ENCODE peak calls at places on chromosomes 16 and 17, in six cellular contexts. One of them, this sample, is unnamed.

GRCh38 chr17:77834170-77835115 is 124.1 kb upstream of the TNRC6C start:
- DNase-seq in H1: no peak
- DNase-seq in K562: peak
- DNase-seq in HepG2: peak
- DNase-seq in GM12892: peak
- DNase-seq in GM12878: peak
- DNase-seq in this sample: peak

GRCh38 chr16:50627419-50627818 is 53.7 kb downstream of the SNX20 start:
- DNase-seq in K562: no peak
- DNase-seq in GM12878: no peak
- DNase-seq in GM12892: no peak
- DNase-seq in HepG2: no peak
- DNase-seq in H1: peak
- DNase-seq in this sample: peak

GRCh38 chr17:78974635-78975591 is 4.8 kb downstream of the LGALS3BP start:
- DNase-seq in H1: no peak
- DNase-seq in HepG2: no peak
- DNase-seq in GM12892: no peak
- DNase-seq in K562: no peak
- DNase-seq in GM12878: no peak
- DNase-seq in this sample: no peak

GRCh38 chr16:66150691-66151090 is 215.8 kb upstream of the CDH5 start:
- DNase-seq in K562: no peak
- DNase-seq in HepG2: no peak
- DNase-seq in GM12878: no peak
- DNase-seq in GM12892: no peak
- DNase-seq in H1: no peak
- DNase-seq in this sample: no peak

GRCh38 chr17:61448042-61448441 is 4.2 kb upstream of the TBX4 start:
- DNase-seq in HepG2: no peak
- DNase-seq in K562: no peak
- DNase-seq in H1: no peak
- DNase-seq in GM12878: no peak
- DNase-seq in GM12892: no peak
- DNase-seq in this sample: no peak

GRCh38 chr17:28663723-28664122 is 1.7 kb downstream of the SUPT6H start:
- DNase-seq in H1: no peak
- DNase-seq in GM12892: no peak
- DNase-seq in HepG2: no peak
- DNase-seq in GM12878: no peak
- DNase-seq in K562: no peak
- DNase-seq in this sample: no peak

GRCh38 chr16:29702307-29702706 is 23.3 kb downstream of the QPRT start:
- DNase-seq in K562: no peak
- DNase-seq in GM12878: peak
- DNase-seq in H1: no peak
- DNase-seq in GM12892: no peak
- DNase-seq in HepG2: no peak
- DNase-seq in this sample: no peak

GRCh38 chr17:73694491-73694890 is 50.2 kb upstream of the SDK2 start:
- DNase-seq in K562: no peak
- DNase-seq in GM12878: no peak
- DNase-seq in HepG2: no peak
- DNase-seq in H1: no peak
- DNase-seq in GM12892: no peak
- DNase-seq in this sample: no peak

GRCh38 chr16:90020838-90021382 is 1.7 kb upstream of the DBNDD1 start:
- DNase-seq in GM12892: no peak
- DNase-seq in H1: no peak
- DNase-seq in HepG2: peak
- DNase-seq in K562: no peak
- DNase-seq in GM12878: no peak
- DNase-seq in this sample: no peak

GRCh38 chr16:66858740-66859396 is 14.7 kb downstream of the CA7 start:
- DNase-seq in H1: no peak
- DNase-seq in K562: no peak
- DNase-seq in GM12892: no peak
- DNase-seq in GM12878: no peak
- DNase-seq in HepG2: no peak
- DNase-seq in this sample: no peak

GRCh38 chr17:75672011-75672410 is 4.9 kb downstream of the SAP30BP start:
- DNase-seq in HepG2: no peak
- DNase-seq in GM12878: no peak
- DNase-seq in H1: no peak
- DNase-seq in K562: no peak
- DNase-seq in GM12892: no peak
- DNase-seq in this sample: no peak
- TF ChIP-seq TAF1 in HepG2: no peak
- TF ChIP-seq TAF1 in GM12878: no peak
- TF ChIP-seq TAF1 in H1: no peak
- TF ChIP-seq TAF1 in K562: no peak
- TF ChIP-seq TAF1 in GM12892: no peak
- TF ChIP-seq TAF1 in this sample: no peak

DNA sequence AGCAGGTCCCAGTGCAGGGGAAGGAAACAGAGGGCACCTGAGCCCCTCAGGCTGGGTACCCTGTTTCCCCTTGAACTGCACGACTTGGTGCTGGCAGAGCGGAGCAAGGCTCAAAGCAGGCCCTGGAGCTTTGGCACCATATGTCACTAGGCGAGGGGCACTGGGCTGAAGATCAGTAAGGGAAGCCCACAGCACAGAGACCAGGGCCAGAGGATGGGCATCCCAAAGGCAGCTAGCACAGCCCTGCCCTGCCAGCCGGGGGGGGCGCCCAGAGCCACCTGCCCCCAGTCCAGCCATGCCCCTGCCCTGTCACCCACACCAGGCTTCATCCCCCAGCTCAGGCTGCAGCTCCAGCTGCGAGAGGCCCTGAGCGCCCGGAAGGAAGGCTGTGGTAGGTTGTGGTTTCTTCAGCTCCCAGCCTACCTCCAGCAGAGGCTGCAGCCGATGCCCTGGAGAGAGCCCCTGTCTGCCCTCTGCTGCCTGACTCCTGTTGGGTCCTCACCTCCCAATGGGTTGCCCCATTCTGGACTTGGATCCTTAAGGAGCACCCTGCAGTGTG is 10.9 kb downstream of the NHERF1 start:
- DNase-seq in GM12892: peak
- DNase-seq in GM12878: no peak
- DNase-seq in H1: no peak
- DNase-seq in HepG2: no peak
- DNase-seq in K562: no peak
- DNase-seq in this sample: peak
- TF ChIP-seq POLR2A in GM12892: no peak
- TF ChIP-seq POLR2A in GM12878: no peak
- TF ChIP-seq POLR2A in H1: no peak
- TF ChIP-seq POLR2A in HepG2: no peak
- TF ChIP-seq POLR2A in K562: no peak
- TF ChIP-seq POLR2A in this sample: no peak

DNA sequence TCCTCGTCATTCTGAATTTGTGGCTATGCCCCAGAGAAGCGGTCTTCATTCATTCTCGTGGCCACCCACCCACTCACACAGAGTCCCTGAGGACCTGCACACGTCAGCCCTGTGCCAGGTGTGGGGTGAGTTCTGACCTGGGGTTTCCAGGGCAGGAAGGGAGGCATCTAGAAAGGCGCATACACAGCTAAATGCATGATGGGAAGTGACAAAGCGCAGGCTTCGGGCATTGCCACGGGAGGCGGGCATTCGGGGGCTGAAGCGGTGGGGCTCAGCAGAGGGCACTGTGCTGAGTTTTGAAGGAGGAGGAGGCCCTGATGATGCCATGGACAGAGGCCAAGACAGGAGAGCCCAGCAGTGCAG is 10.9 kb downstream of the UBALD2 start:
- DNase-seq in H1: no peak
- DNase-seq in GM12878: no peak
- DNase-seq in GM12892: no peak
- DNase-seq in K562: no peak
- DNase-seq in HepG2: no peak
- DNase-seq in this sample: no peak
- TF ChIP-seq TAF1 in H1: no peak
- TF ChIP-seq TAF1 in GM12878: no peak
- TF ChIP-seq TAF1 in GM12892: no peak
- TF ChIP-seq TAF1 in K562: no peak
- TF ChIP-seq TAF1 in HepG2: no peak
- TF ChIP-seq TAF1 in this sample: no peak

DNA sequence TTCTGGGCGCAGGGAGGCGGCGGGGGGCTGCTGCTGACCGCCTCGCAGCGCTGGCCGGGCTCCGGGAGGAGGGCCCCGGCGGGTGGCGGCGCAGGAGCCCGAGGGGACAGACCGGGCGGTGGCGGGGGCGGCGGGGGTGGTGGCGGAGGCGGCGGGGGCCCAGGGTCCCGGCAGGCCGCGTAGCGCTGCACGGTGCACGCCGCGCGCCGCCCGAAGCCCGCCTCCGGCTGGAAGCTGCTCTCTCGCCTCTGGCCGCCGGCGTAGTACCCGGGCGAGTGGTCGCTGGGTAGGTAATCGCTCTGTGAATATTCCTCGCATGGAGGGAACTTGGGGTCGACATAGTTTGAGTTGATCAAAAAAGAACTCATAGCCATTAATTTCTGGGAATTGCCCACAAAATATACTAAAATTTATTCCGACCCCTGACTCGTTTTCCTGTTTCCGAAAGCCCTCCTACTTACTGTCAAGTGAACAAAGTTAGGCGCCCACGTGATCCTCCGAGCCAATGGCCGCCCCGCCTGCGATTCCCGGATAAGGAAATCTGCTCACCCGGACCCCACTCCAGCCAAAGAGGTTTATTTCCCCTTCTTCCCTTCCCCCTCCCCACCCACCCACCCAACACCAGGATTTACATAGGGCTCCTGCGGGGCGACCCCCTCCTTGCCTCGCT is at the start of gene HOXB4:
- DNase-seq in H1: no peak
- DNase-seq in GM12878: peak
- DNase-seq in K562: peak
- DNase-seq in HepG2: no peak
- DNase-seq in GM12892: peak
- DNase-seq in this sample: peak
- TF ChIP-seq POLR2A in H1: no peak
- TF ChIP-seq POLR2A in GM12878: peak
- TF ChIP-seq POLR2A in K562: no peak
- TF ChIP-seq POLR2A in HepG2: no peak
- TF ChIP-seq POLR2A in GM12892: peak
- TF ChIP-seq POLR2A in this sample: no peak

DNA sequence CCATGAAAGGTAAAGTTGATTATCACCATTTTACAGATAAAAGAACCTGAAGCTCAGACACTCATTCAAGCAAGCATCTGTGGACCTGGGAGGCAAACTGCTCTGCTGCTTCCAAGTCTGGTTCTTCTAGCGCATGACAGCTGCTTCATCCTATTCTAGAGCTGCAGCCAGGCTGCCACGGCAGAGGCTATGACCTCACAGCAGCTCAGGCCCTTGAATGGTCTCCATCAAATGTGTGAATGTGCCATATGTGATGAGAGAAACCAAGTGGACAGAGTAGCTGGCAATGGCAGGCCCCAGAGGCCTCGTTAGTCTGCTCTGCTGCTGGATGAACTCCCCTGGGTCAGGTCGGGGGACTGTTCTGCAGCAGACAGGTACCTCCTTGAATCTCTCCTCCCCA is 30.7 kb upstream of the FOXJ1 start:
- DNase-seq in H1: no peak
- DNase-seq in GM12878: no peak
- DNase-seq in HepG2: no peak
- DNase-seq in GM12892: no peak
- DNase-seq in K562: no peak
- DNase-seq in this sample: no peak
- TF ChIP-seq TAF1 in H1: no peak
- TF ChIP-seq TAF1 in GM12878: no peak
- TF ChIP-seq TAF1 in HepG2: no peak
- TF ChIP-seq TAF1 in GM12892: no peak
- TF ChIP-seq TAF1 in K562: no peak
- TF ChIP-seq TAF1 in this sample: no peak

GRCh38 chr17:3846739-3847670 is 959 bp upstream of the NCBP3 start:
- DNase-seq in K562: no peak
- DNase-seq in GM12892: no peak
- DNase-seq in GM12878: no peak
- DNase-seq in HepG2: no peak
- DNase-seq in H1: no peak
- DNase-seq in this sample: no peak

GRCh38 chr17:3845754-3846738 is at the start of gene NCBP3:
- DNase-seq in GM12878: peak
- DNase-seq in H1: peak
- DNase-seq in K562: peak
- DNase-seq in HepG2: peak
- DNase-seq in GM12892: peak
- DNase-seq in this sample: peak

GRCh38 chr17:3845361-3845753 is 689 bp downstream of the NCBP3 start:
- DNase-seq in GM12892: no peak
- DNase-seq in K562: no peak
- DNase-seq in GM12878: no peak
- DNase-seq in H1: no peak
- DNase-seq in HepG2: no peak
- DNase-seq in this sample: peak

GRCh38 chr17:3851461-3852100 is 5.5 kb upstream of the NCBP3 start:
- DNase-seq in HepG2: no peak
- DNase-seq in K562: no peak
- DNase-seq in GM12892: no peak
- DNase-seq in H1: no peak
- DNase-seq in GM12878: no peak
- DNase-seq in this sample: no peak

GRCh38 chr17:3848229-3848628 is 2.2 kb upstream of the NCBP3 start:
- DNase-seq in H1: no peak
- DNase-seq in GM12878: no peak
- DNase-seq in GM12892: no peak
- DNase-seq in HepG2: no peak
- DNase-seq in K562: no peak
- DNase-seq in this sample: no peak
- TF ChIP-seq POLR2A in H1: no peak
- TF ChIP-seq POLR2A in GM12878: no peak
- TF ChIP-seq POLR2A in GM12892: no peak
- TF ChIP-seq POLR2A in HepG2: no peak
- TF ChIP-seq POLR2A in K562: no peak
- TF ChIP-seq POLR2A in this sample: no peak

DNA sequence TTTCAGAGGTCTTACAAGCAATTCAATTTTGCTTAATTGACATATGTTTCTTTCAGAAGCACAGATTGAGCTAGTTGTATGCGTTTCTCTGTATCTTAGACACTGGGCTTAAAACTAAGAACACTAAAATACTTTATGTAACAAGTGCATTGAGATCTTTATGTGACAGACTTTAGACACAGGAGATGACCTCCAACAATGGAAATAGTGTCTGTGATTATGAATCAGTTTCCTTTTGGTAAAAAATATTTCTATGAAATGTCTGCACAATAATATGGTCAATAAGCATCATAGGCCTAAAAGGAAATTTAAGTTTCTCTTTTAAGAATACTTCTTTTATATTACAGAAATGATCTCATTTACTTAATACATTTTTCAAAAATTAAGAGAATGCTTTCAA is 153.2 kb downstream of the SKAP1 start:
- DNase-seq in GM12892: no peak
- DNase-seq in HepG2: no peak
- DNase-seq in GM12878: no peak
- DNase-seq in K562: no peak
- DNase-seq in H1: no peak
- DNase-seq in this sample: no peak
- TF ChIP-seq TAF1 in GM12892: no peak
- TF ChIP-seq TAF1 in HepG2: no peak
- TF ChIP-seq TAF1 in GM12878: no peak
- TF ChIP-seq TAF1 in K562: no peak
- TF ChIP-seq TAF1 in H1: no peak
- TF ChIP-seq TAF1 in this sample: no peak

This sample was measured in GM12891.